ENCODE peak calls at places on chromosomes 7 and 10, in eight cellular contexts. Q is mesothelial cell of epicardium, K is Peyer's patch, Y is transverse colon, R is thoracic aorta, C is upper lobe of right lung, M is GM13977, A is heart left ventricle. Z is an unnamed sample.

GRCh38 chr10:43126759-43127424 is 11.4 kb upstream of the CSGALNACT2 start:
- DNase-seq in Q (peak; percentile 31), K (no peak), Y (peak; percentile 6), R (no peak), C (peak; percentile 60), M (no peak), A (no peak), Z (no peak)

GRCh38 chr7:34544621-34545020 is 113.4 kb upstream of the NPSR1 start:
- DNase-seq in Q (no peak), K (no peak), Y (no peak), R (no peak), C (no peak), M (no peak), A (no peak), Z (no peak)

GRCh38 chr7:83672157-83672556 is 23.2 kb upstream of the SEMA3E start:
- DNase-seq in Q (no peak), K (no peak), Y (no peak), R (no peak), C (no peak), M (no peak), A (no peak), Z (no peak)

GRCh38 chr10:124717911-124718734 is 26.1 kb downstream of the FAM53B start:
- DNase-seq in Q (no peak), K (peak; percentile 75), Y (no peak), R (no peak), C (peak; percentile 69), M (peak; percentile 56), A (no peak), Z (peak; percentile 70)

GRCh38 chr7:151074817-151075661 is 5.6 kb downstream of the FASTK start:
- DNase-seq in Q (no peak), K (no peak), Y (no peak), R (no peak), C (peak; percentile 56), M (no peak), A (no peak), Z (no peak)

GRCh38 chr10:35561670-35562069 is 43.5 kb upstream of the GJD4 start:
- DNase-seq in Q (no peak), K (no peak), Y (no peak), R (no peak), C (no peak), M (no peak), A (peak; percentile 60), Z (no peak)

GRCh38 chr7:123410273-123410928 is 124.0 kb downstream of the IQUB start:
- DNase-seq in Q (no peak), K (no peak), Y (no peak), R (no peak), C (no peak), M (no peak), A (peak; percentile 11), Z (no peak)

GRCh38 chr10:96431211-96431970 is 72.6 kb upstream of the OPALIN start:
- DNase-seq in Q (no peak), K (no peak), Y (no peak), R (no peak), C (no peak), M (no peak), A (no peak), Z (no peak)

GRCh38 chr10:125134483-125134848 is 25.9 kb downstream of the CTBP2 start:
- DNase-seq in Q (no peak), K (peak; percentile 66), Y (no peak), R (no peak), C (peak; percentile 50), M (no peak), A (no peak), Z (no peak)

DNA sequence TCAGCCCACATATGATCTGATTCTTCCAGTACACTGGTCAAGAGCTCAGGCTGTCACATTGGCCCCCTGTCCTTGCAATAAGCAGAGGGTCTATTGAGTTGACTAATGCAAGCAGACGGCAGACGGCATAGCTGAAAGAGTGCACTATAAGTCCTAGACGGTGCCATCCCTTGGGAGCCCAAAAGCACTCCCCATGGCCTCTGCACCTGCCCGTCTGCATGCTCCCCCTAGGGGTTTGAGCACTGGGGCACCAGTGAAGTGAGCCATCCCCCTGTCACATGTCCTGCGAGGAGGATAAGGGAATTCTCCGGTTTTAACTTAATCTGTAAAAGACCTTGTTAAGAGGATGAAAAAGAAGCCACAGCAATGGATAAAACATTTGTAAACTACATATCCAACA is 181.6 kb upstream of the PRSS1 start:
- DNase-seq in Q (no peak), K (no peak), Y (no peak), R (no peak), C (no peak), M (no peak), A (no peak), Z (no peak)
- TF ChIP-seq CTCF in Q (no peak), K (no peak), Y (no peak), R (no peak), C (no peak), M (no peak), A (no peak), Z (no peak)

GRCh38 chr7:50268223-50268622 is 36.3 kb upstream of the IKZF1 start:
- DNase-seq in Q (no peak), K (no peak), Y (no peak), R (no peak), C (no peak), M (no peak), A (no peak), Z (no peak)
- TF ChIP-seq CTCF in Q (no peak), K (no peak), Y (no peak), R (no peak), C (no peak), M (peak; percentile 36), A (no peak), Z (no peak)

DNA sequence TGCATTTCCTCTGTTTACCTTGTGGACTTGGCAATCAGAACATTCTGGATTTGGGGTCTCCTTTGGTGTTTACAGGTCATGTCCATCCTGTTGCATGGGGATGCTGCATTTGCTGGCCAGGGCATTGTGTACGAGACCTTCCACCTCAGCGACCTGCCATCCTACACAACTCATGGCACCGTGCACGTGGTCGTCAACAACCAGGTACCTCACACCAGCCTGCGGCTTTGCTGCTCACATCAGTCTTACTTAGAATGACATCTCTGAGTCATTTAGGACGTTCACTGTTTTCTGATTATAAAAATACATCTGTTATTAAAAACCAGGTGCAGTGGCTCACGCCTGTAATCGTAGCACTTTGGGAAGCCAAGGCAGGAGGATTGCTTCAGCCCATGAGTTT is 67.0 kb upstream of the ZMIZ2 start:
- DNase-seq in Q (no peak), K (no peak), Y (no peak), R (no peak), C (peak; percentile 10), M (no peak), A (no peak), Z (no peak)
- TF ChIP-seq CTCF in Q (no peak), K (no peak), Y (no peak), R (no peak), C (no peak), M (no peak), A (no peak), Z (no peak)

GRCh38 chr7:77991656-77992055 is 193.1 kb downstream of the PHTF2 start:
- DNase-seq in Q (no peak), K (no peak), Y (no peak), R (no peak), C (no peak), M (no peak), A (no peak), Z (no peak)

GRCh38 chr7:77993823-77994222 is 195.2 kb downstream of the PHTF2 start:
- DNase-seq in Q (no peak), K (no peak), Y (no peak), R (no peak), C (no peak), M (no peak), A (no peak), Z (no peak)

GRCh38 chr7:77989981-77990566 is 191.5 kb downstream of the PHTF2 start:
- DNase-seq in Q (no peak), K (peak; percentile 67), Y (peak; percentile 80), R (no peak), C (no peak), M (no peak), A (no peak), Z (no peak)

GRCh38 chr7:77995717-77996116 is 197.1 kb downstream of the PHTF2 start:
- DNase-seq in Q (no peak), K (no peak), Y (no peak), R (no peak), C (no peak), M (no peak), A (no peak), Z (no peak)
- TF ChIP-seq CTCF in Q (no peak), K (no peak), Y (no peak), R (no peak), C (no peak), M (no peak), A (no peak), Z (no peak)

DNA sequence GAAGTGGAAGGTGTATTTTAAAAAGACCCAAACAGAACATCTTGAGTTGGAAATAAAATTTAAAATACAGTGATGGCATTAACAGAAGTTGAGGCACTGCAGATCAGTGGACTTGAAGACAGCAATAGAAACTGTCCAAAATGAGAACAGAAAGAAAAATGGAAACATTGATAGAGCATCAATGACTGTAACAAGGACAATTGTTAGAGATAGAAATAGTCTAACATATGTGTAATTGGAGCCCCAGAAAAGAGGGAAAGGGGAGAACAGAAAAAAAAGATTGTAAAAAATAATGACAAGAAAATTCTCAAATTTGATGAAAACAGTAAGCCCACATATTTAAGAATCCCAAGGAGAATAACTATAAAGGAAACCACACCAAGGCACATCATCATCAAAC is 29.4 kb downstream of the VKORC1L1 start:
- DNase-seq in Q (no peak), K (no peak), Y (no peak), R (no peak), C (no peak), M (no peak), A (no peak), Z (no peak)
- TF ChIP-seq CTCF in Q (no peak), K (no peak), Y (no peak), R (no peak), C (no peak), M (no peak), A (no peak), Z (no peak)

GRCh38 chr7:129502708-129503685 is 666 bp downstream of the SMKR1 start:
- DNase-seq in Q (no peak), K (no peak), Y (no peak), R (no peak), C (no peak), M (no peak), A (no peak), Z (no peak)
- TF ChIP-seq CTCF in Q (no peak), K (no peak), Y (no peak), R (no peak), C (no peak), M (peak; percentile 24), A (no peak), Z (no peak)

GRCh38 chr10:99630439-99630838 is 10.2 kb upstream of the SLC25A28 start:
- DNase-seq in Q (no peak), K (peak; percentile 72), Y (peak; percentile 29), R (no peak), C (no peak), M (no peak), A (no peak), Z (no peak)
- TF ChIP-seq CTCF in Q (no peak), K (peak; percentile 74), Y (peak; percentile 39), R (no peak), C (peak; percentile 43), M (peak; percentile 45), A (peak; percentile 24), Z (no peak)

Z was measured in natural killer cell.